ENCODE peak calls at places on chromosome 6, in six cellular contexts. J is HCEC 1CT, G is GM04504, I is cardiac septum, K is T-helper 9 cell, L is AML-193. R is an unnamed sample.

GRCh38 chr6:29968130-29968529 is 25.8 kb downstream of the HLA-A start:
- DNase-seq in J (peak), G (no peak), I (no peak), K (no peak), L (no peak), R (peak)

GRCh38 chr6:125114248-125114858 is 39.2 kb upstream of the TPD52L1 start:
- DNase-seq in J (peak), G (no peak), I (no peak), K (peak), L (peak), R (peak)

GRCh38 chr6:11384531-11385309 is 152.3 kb upstream of the NEDD9 start:
- DNase-seq in J (peak), G (peak), I (no peak), K (no peak), L (no peak), R (peak)

GRCh38 chr6:119384444-119384843 is 34.9 kb upstream of the MAN1A1 start:
- DNase-seq in J (no peak), G (no peak), I (no peak), K (no peak), L (no peak), R (no peak)

GRCh38 chr6:147227770-147228320 is 23.6 kb downstream of the STXBP5 start:
- DNase-seq in J (no peak), G (no peak), I (no peak), K (no peak), L (peak), R (peak)

GRCh38 chr6:105994522-105995402 is 91.4 kb upstream of the PRDM1 start:
- DNase-seq in J (peak), G (peak), I (peak), K (peak), L (no peak), R (peak)

GRCh38 chr6:56693246-56693607 is 50.5 kb upstream of the DST start:
- DNase-seq in J (peak), G (peak), I (peak), K (no peak), L (no peak), R (peak)

GRCh38 chr6:153814136-153814535 is 224.9 kb upstream of the OPRM1 start:
- DNase-seq in J (no peak), G (no peak), I (no peak), K (no peak), L (no peak), R (peak)

R was measured in EL.